ENCODE peak calls at places on chromosomes 11 and 22, in five cellular contexts. K is OCI-LY7, O is SK-N-SH, B is HCT116, H is MM.1S. J is an unnamed sample.

GRCh38 chr11:72441647-72442267 is 7.4 kb upstream of the CLPB start:
- DNase-seq in K (no peak), H (no peak), B (no peak), O (no peak), J (no peak)

GRCh38 chr11:66279092-66279797 is 1.3 kb downstream of the CNIH2 start:
- DNase-seq in O (peak), H (no peak), B (no peak), K (no peak), J (peak)

GRCh38 chr22:41021039-41021654 is 70.0 kb downstream of the RBX1 start:
- DNase-seq in O (no peak), H (peak), B (no peak), K (peak), J (peak)

GRCh38 chr11:42344204-42344792 is 884.8 kb upstream of the LRRC4C start:
- DNase-seq in B (no peak), K (no peak), H (no peak), O (no peak), J (no peak)

GRCh38 chr11:128610765-128611617 is 23.6 kb upstream of the ETS1 start:
- DNase-seq in B (no peak), O (no peak), K (peak), H (peak), J (no peak)

GRCh38 chr11:85663781-85664560 is 958 bp downstream of the CREBZF start:
- DNase-seq in H (peak), O (peak), B (peak), K (peak), J (peak)

GRCh38 chr22:23068096-23068831 is 2.1 kb upstream of the GNAZ start:
- DNase-seq in B (no peak), H (no peak), O (no peak), K (no peak), J (no peak)

GRCh38 chr11:45931739-45932138 is 9.3 kb downstream of the LARGE2 start:
- DNase-seq in O (no peak), K (no peak), H (no peak), B (no peak), J (no peak)

GRCh38 chr11:4025957-4026324 is 68.7 kb upstream of the RRM1 start:
- DNase-seq in B (no peak), K (no peak), O (peak), H (no peak), J (no peak)

GRCh38 chr11:47061429-47062178 is 115.1 kb downstream of the ARFGAP2 start:
- DNase-seq in H (no peak), B (no peak), K (no peak), O (peak), J (peak)

GRCh38 chr22:36375071-36375980 is 12.4 kb downstream of the MYH9 start:
- DNase-seq in K (no peak), O (no peak), H (no peak), B (no peak), J (no peak)

DNA sequence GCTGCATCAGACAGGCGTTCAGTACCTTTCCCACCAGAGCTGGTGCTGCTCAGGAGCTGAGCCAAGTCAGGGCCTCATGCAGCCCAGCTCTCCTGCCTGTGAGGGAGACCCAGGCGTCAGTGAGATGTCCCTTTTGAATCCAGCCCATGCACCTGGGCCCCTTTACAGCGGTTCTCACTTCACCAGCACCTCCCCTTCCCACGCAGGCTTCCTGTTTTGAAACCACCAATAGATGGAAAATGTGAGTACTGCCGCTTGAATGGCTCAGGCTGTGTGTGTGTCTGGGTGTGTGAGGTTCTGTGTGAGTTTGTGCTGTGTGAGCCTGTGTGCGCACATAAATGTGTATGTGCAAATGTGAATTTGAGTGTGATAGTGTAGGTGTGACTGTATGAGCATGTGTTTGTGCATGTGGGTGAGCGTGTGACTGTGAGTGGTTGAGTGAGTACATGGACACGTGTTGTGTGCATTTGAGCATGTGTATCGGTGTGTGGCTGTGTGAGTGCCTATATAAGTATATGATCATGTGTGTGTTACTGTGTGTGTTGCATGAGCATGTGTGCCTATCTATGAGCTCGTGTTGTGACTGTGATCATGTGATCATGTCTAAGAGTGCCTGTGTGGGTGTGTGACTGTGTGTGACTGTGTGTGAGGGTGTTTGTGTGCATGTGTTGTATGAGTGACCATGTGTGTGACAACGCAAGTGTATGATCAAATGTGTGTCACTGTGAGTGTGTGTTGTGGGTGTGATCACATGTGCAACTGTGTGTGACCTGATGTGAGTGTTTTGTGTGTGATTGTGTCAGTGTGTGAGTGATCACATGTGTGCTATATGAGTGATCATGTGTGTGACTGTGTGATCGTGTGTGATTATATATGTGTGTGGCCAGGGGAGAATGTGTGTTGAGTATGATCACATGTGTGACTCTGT is 88.7 kb downstream of the UBASH3B start:
- DNase-seq in B (no peak), H (peak), K (peak), O (no peak), J (no peak)
- TF ChIP-seq EZH2phosphoT487 in B (no peak), H (no peak), K (no peak), O (no peak), J (no peak)

GRCh38 chr22:25661067-25661466 is 80.9 kb upstream of the MYO18B start:
- DNase-seq in B (no peak), H (no peak), O (peak), K (no peak), J (no peak)
- TF ChIP-seq EZH2phosphoT487 in B (no peak), H (no peak), O (no peak), K (no peak), J (no peak)

GRCh38 chr22:44459041-44459440 is 39.0 kb downstream of the RTL6 start:
- DNase-seq in B (no peak), H (no peak), O (no peak), K (peak), J (no peak)

GRCh38 chr22:44462246-44463015 is 35.6 kb downstream of the RTL6 start:
- DNase-seq in O (no peak), K (no peak), B (no peak), H (no peak), J (no peak)

GRCh38 chr22:44460287-44461082 is 37.5 kb downstream of the RTL6 start:
- DNase-seq in H (no peak), O (no peak), K (no peak), B (no peak), J (no peak)

GRCh38 chr22:44461614-44462013 is 36.4 kb downstream of the RTL6 start:
- DNase-seq in B (no peak), K (no peak), H (no peak), O (no peak), J (no peak)

GRCh38 chr22:44461083-44461375 is 37.0 kb downstream of the RTL6 start:
- DNase-seq in K (no peak), O (no peak), B (no peak), H (no peak), J (no peak)
- TF ChIP-seq EZH2phosphoT487 in K (no peak), O (no peak), B (no peak), H (no peak), J (no peak)

GRCh38 chr11:32008879-32009548 is 81.9 kb upstream of the RCN1 start:
- DNase-seq in O (no peak), B (no peak), K (no peak), H (no peak), J (peak)

GRCh38 chr11:32003335-32003734 is 87.5 kb upstream of the RCN1 start:
- DNase-seq in K (no peak), O (no peak), H (no peak), B (no peak), J (no peak)

GRCh38 chr11:32002311-32002710 is 88.6 kb upstream of the RCN1 start:
- DNase-seq in O (no peak), B (no peak), K (no peak), H (no peak), J (no peak)

GRCh38 chr11:32006799-32007388 is 84.0 kb upstream of the RCN1 start:
- DNase-seq in B (peak), K (peak), O (peak), H (peak), J (peak)

DNA sequence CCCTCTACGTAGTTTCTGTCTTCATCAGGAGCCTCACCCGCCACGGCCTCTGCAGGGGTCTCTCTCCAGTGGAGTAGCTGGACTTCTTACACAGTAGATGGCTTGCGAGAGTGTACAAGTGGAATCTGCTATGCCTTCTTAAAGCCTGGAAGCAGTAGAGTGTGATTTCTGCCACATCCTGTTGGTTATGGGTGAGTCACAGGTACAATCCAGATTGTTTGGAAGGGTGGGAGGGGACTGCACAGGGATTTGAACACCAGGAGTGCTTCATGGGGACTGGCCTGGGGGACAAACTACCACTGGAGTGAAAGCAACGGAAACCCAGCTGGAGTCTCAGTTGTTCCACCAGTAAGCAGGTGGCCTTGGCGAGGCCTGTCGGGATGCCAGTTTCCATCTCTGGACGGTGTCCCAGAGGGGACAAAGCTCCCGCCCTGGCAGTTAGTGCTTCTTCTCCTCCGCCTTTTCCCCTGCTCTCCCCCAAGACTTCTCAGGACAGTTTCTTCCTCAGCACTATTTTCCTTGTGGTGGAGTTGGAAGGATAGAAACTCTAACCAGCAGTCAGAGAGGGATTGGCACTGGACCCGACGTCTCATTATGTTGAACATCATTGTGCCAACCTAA is 85.0 kb upstream of the RCN1 start:
- DNase-seq in K (no peak), H (no peak), O (no peak), B (no peak), J (no peak)
- TF ChIP-seq EZH2phosphoT487 in K (no peak), H (no peak), O (no peak), B (no peak), J (no peak)

DNA sequence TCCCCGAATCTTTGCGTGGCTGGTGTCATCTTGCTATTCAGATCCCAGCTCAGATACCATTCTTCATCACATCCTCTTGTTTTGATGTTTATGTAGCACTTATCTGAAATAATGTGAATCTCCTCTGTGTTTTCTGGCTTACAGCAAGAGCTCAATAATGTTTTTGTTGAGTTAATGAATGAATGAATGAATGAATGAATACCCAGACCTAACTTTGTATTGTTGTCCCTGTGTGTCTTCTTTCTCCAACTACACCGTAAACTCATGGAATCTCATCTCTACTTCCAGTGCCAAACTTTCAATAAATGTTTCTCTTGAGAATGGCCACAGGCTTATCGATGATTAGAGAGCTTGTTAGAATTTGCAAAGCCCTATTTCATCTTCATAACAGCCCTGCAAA is 110.2 kb downstream of the MYO18B start:
- DNase-seq in K (no peak), O (no peak), H (no peak), B (no peak), J (no peak)
- TF ChIP-seq EZH2phosphoT487 in K (no peak), O (no peak), H (no peak), B (no peak), J (no peak)

DNA sequence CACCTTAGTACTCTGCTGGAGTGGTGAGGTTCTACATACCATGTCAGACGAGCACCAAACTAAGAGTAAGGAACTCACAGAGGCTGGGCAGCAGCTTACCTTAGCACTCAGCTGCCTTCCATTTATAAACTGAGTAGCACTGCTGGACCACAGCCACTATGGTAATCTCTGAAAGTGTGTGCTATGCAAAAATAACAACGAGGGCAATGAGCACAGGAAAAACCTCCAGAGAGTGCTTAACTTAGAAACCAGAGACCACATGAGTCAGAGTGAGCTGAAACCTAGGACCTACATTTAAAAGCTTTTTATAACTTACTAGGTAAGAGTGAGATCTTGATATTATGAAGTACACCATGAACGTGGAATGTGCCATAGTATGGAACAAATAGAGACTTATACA is 17.1 kb upstream of the CD59 start:
- DNase-seq in B (no peak), O (no peak), K (no peak), H (peak), J (no peak)
- TF ChIP-seq EZH2phosphoT487 in B (no peak), O (no peak), K (no peak), H (no peak), J (no peak)

J was measured in GM23338.